ENCODE peak calls at places on chromosome 22, in ten cellular contexts. E, O, V, W, M, G, A, C, B and K are unnamed samples.
A peak's percentile ranks its signal among the peaks of the same experiment; 100 is the strongest.

GRCh38 chr22:50531546-50532352 is 1.9 kb upstream of the TYMP start:
- DNase-seq in E (peak; percentile 90), O (peak; percentile 74), V (peak; percentile 89), W (peak; percentile 89), M (peak; percentile 41), G (peak; percentile 70), A (no peak), C (peak; percentile 75), B (peak; percentile 96), K (peak; percentile 76)

GRCh38 chr22:43053176-43053575 is 36.0 kb downstream of the TTLL1 start:
- DNase-seq in E (no peak), O (no peak), V (no peak), W (no peak), M (no peak), G (no peak), A (no peak), C (no peak), B (no peak), K (no peak)

GRCh38 chr22:19011075-19011474 is 75.0 kb upstream of the PRODH start:
- DNase-seq in E (no peak), O (no peak), V (no peak), W (no peak), M (no peak), G (no peak), A (no peak), C (no peak), B (no peak), K (no peak)

GRCh38 chr22:35782504-35782903 is 64.8 kb downstream of the APOL5 start:
- DNase-seq in E (no peak), O (no peak), V (no peak), W (no peak), M (no peak), G (no peak), A (no peak), C (no peak), B (no peak), K (no peak)

GRCh38 chr22:41267958-41268357 is 18.0 kb downstream of the RANGAP1 start:
- DNase-seq in E (no peak), O (no peak), V (peak; percentile 18), W (no peak), M (no peak), G (no peak), A (no peak), C (no peak), B (no peak), K (no peak)

GRCh38 chr22:43529461-43529860 is 117.6 kb downstream of the MPPED1 start:
- DNase-seq in E (no peak), O (no peak), V (no peak), W (no peak), M (no peak), G (no peak), A (no peak), C (no peak), B (no peak), K (no peak)

GRCh38 chr22:22553735-22554134 is 5.3 kb downstream of the PRAME start:
- DNase-seq in E (no peak), O (no peak), V (no peak), W (no peak), M (no peak), G (no peak), A (no peak), C (no peak), B (no peak), K (no peak)

GRCh38 chr22:22378446-22379415 is 129.8 kb downstream of the ZNF280B start:
- DNase-seq in E (no peak), O (no peak), V (no peak), W (no peak), M (no peak), G (no peak), A (peak; percentile 77), C (no peak), B (no peak), K (no peak)

GRCh38 chr22:49404576-49405199 is 423.0 kb downstream of the BRD1 start:
- DNase-seq in E (peak; percentile 45), O (no peak), V (no peak), W (peak; percentile 36), M (no peak), G (peak; percentile 1), A (no peak), C (no peak), B (peak; percentile 64), K (peak; percentile 80)

GRCh38 chr22:35109613-35110012 is 43.7 kb downstream of the ISX start:
- DNase-seq in E (no peak), O (no peak), V (no peak), W (peak; percentile 46), M (no peak), G (no peak), A (no peak), C (no peak), B (no peak), K (no peak)

DNA sequence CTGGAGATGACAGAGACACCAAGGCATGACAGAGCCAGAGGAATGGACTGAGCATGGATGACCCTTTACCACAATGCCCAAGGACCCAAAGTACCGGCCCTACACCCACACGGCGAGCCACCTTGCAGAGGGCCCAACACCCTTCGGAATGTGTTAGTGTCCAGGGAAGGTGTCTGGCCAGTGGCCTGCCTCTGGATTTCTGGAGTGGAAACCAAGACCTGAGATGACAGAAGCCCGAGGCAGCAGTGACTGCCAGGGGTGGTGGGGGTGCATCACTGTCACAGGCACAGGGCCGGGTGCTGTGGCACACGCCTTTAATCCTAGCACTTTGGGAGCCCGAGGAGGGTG is 28.7 kb downstream of the PDGFB start:
- DNase-seq in E (no peak), O (no peak), V (no peak), W (peak; percentile 25), M (no peak), G (no peak), A (no peak), C (no peak), B (peak; percentile 51), K (peak; percentile 80)
- TF ChIP-seq CTCF in E (no peak), O (no peak), V (no peak), W (no peak), M (no peak), G (no peak), A (no peak), C (no peak), B (no peak), K (no peak)

GRCh38 chr22:28208797-28209196 is 289.7 kb upstream of the PITPNB start:
- DNase-seq in E (no peak), O (no peak), V (no peak), W (no peak), M (no peak), G (no peak), A (no peak), C (no peak), B (no peak), K (no peak)

GRCh38 chr22:28203286-28203685 is 284.2 kb upstream of the PITPNB start:
- DNase-seq in E (no peak), O (no peak), V (no peak), W (no peak), M (no peak), G (no peak), A (no peak), C (no peak), B (no peak), K (no peak)

GRCh38 chr22:28208036-28208435 is 289.0 kb upstream of the PITPNB start:
- DNase-seq in E (no peak), O (no peak), V (no peak), W (no peak), M (no peak), G (no peak), A (no peak), C (no peak), B (no peak), K (no peak)

DNA sequence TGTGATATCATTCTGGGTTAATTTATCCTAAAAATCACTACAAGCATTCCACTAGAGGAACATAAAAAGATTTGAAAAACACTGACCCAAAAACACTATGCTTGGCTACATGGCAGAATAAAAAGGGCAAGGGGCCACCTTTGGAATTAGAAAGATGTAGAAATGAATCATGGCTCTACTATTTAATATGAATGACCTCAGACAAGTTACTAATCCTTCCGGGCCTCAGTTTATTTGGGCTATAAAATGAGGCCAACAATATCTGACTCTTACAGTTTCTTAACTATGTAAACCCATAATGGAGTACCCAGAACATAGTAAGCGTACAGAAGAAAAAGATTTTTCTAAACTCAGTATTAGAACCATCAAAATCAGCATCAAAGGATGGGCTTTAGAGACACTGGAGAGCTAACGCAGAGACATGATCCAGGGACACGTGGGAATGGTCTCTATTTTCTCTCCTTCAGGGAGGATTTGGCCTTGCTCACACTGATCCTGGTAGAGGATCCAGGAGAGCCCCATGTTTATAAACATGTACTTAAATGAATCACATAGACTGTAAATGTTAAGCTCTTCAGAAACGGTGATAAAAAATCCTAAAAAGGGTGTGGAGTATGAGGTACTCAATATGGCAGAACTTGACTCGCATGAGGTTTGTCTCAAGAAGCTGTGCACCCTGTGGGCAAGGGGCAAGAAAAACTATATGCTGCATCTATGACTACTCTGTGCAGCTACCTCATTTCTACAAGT is 288.4 kb upstream of the PITPNB start:
- DNase-seq in E (no peak), O (no peak), V (no peak), W (no peak), M (peak; percentile 45), G (no peak), A (no peak), C (no peak), B (no peak), K (no peak)
- TF ChIP-seq POLR2A in E (no peak), O (no peak), V (no peak), W (no peak), M (no peak), G (no peak), A (no peak), C (no peak), B (no peak), K (no peak)

DNA sequence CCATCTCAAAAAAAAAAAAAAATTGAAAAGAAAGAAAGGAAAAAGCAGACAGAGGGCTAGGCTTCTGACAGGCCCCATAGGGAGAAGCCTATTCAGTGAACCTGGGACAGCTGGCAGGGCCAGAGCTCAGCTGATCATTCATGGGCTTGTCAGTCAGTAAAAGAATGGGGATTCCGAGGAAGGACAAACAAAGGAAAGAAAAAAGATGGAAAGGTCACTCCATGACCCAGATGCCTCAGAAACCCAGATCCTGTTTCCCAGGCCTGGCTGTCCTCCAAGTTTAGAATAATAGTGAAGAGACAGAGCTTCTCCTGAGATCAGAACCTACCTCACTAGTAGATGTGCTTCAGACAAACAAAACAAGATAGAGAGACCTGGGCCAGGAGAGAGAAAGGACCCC is 34.3 kb upstream of the ASPHD2 start:
- DNase-seq in E (no peak), O (no peak), V (no peak), W (no peak), M (no peak), G (no peak), A (no peak), C (no peak), B (no peak), K (no peak)
- H3K4me3 ChIP-seq in E (no peak overlapping the region), O (no peak overlapping the region), V (no peak overlapping the region), W (no peak overlapping the region), M (no peak overlapping the region), G (no peak overlapping the region), A (no peak overlapping the region), C (no peak overlapping the region), B (no peak overlapping the region), K (no peak overlapping the region)

GRCh38 chr22:30445438-30445936 is 19.9 kb downstream of the MTFP1 start:
- DNase-seq in E (no peak), O (no peak), V (no peak), W (no peak), M (peak; percentile 39), G (no peak), A (no peak), C (no peak), B (no peak), K (no peak)
- TF ChIP-seq CTCF in E (peak; percentile 4), O (no peak), V (no peak), W (no peak), M (no peak), G (no peak), A (no peak), C (no peak), B (no peak), K (no peak)